ENCODE peak calls at places on chromosomes 6 and 20, in nine cellular contexts. V, X, Q, T, R, E, Y, U and F are unnamed samples.

GRCh38 chr6:27096834-27097511 is 150.5 kb upstream of the PRSS16 start:
- DNase-seq in V (no peak), X (peak), Q (no peak), T (no peak), R (no peak), E (peak), Y (peak), U (no peak), F (peak)

GRCh38 chr20:64240243-64241015 is 15.1 kb upstream of the PCMTD2 start:
- DNase-seq in V (no peak), X (no peak), Q (no peak), T (peak), R (no peak), E (no peak), Y (no peak), U (no peak), F (no peak)

GRCh38 chr20:48352628-48353027 is 475.2 kb downstream of the PREX1 start:
- DNase-seq in V (no peak), X (no peak), Q (no peak), T (no peak), R (no peak), E (no peak), Y (no peak), U (no peak), F (no peak)

GRCh38 chr6:54419885-54420284 is 111.6 kb downstream of the TINAG start:
- DNase-seq in V (no peak), X (peak), Q (no peak), T (no peak), R (no peak), E (no peak), Y (peak), U (no peak), F (no peak)

GRCh38 chr6:53070808-53071207 is 5.6 kb downstream of the FBXO9 start:
- DNase-seq in V (no peak), X (no peak), Q (no peak), T (no peak), R (no peak), E (no peak), Y (no peak), U (no peak), F (no peak)

GRCh38 chr20:12040261-12040660 is 122.6 kb downstream of the BTBD3 start:
- DNase-seq in V (no peak), X (no peak), Q (no peak), T (no peak), R (no peak), E (no peak), Y (no peak), U (no peak), F (no peak)

GRCh38 chr6:5076931-5077330 is 8.2 kb upstream of the PPP1R3G start:
- DNase-seq in V (no peak), X (no peak), Q (no peak), T (no peak), R (no peak), E (no peak), Y (no peak), U (no peak), F (no peak)

GRCh38 chr6:27667016-27667415 is 194.1 kb upstream of the ZNF184 start:
- DNase-seq in V (no peak), X (no peak), Q (no peak), T (no peak), R (no peak), E (no peak), Y (no peak), U (no peak), F (no peak)

GRCh38 chr6:5997420-5998093 is 9.2 kb downstream of the NRN1 start:
- DNase-seq in V (no peak), X (no peak), Q (peak), T (no peak), R (no peak), E (no peak), Y (peak), U (no peak), F (no peak)

GRCh38 chr6:31356216-31356945 is 598 bp downstream of the HLA-B start:
- DNase-seq in V (no peak), X (no peak), Q (no peak), T (no peak), R (peak), E (peak), Y (peak), U (peak), F (peak)

GRCh38 chr6:7171733-7172132 is 64.0 kb downstream of the RREB1 start:
- DNase-seq in V (no peak), X (no peak), Q (no peak), T (no peak), R (no peak), E (no peak), Y (no peak), U (no peak), F (no peak)

GRCh38 chr20:18788021-18788420 is 25.6 kb upstream of the SCP2D1 start:
- DNase-seq in V (no peak), X (no peak), Q (no peak), T (no peak), R (no peak), E (no peak), Y (no peak), U (no peak), F (no peak)

GRCh38 chr20:33124994-33125393 is 43.0 kb upstream of the BPIFA2 start:
- DNase-seq in V (no peak), X (no peak), Q (no peak), T (no peak), R (no peak), E (no peak), Y (no peak), U (peak), F (no peak)

GRCh38 chr6:11434565-11435326 is 102.8 kb upstream of the TMEM170B start:
- DNase-seq in V (no peak), X (peak), Q (no peak), T (no peak), R (no peak), E (peak), Y (peak), U (no peak), F (peak)

GRCh38 chr6:126268087-126268486 is 71.8 kb upstream of the CENPW start:
- DNase-seq in V (no peak), X (no peak), Q (no peak), T (no peak), R (no peak), E (no peak), Y (no peak), U (no peak), F (no peak)

GRCh38 chr6:170269873-170270541 is 20.9 kb downstream of the DLL1 start:
- DNase-seq in V (no peak), X (peak), Q (no peak), T (no peak), R (no peak), E (no peak), Y (peak), U (no peak), F (no peak)

GRCh38 chr6:157249756-157250155 is 73.6 kb downstream of the TMEM242 start:
- DNase-seq in V (no peak), X (no peak), Q (no peak), T (no peak), R (no peak), E (no peak), Y (no peak), U (no peak), F (no peak)

GRCh38 chr6:69937402-69938131 is 71.2 kb downstream of the COL19A1 start:
- DNase-seq in V (no peak), X (no peak), Q (no peak), T (no peak), R (no peak), E (no peak), Y (no peak), U (no peak), F (no peak)

GRCh38 chr6:44668391-44668930 is 281.0 kb downstream of the CDC5L start:
- DNase-seq in V (no peak), X (no peak), Q (no peak), T (peak), R (no peak), E (no peak), Y (no peak), U (no peak), F (no peak)

GRCh38 chr6:150895898-150896632 is 30.6 kb downstream of the MTHFD1L start:
- DNase-seq in V (no peak), X (no peak), Q (no peak), T (no peak), R (no peak), E (no peak), Y (no peak), U (no peak), F (no peak)

GRCh38 chr20:25496968-25497401 is 88.3 kb downstream of the NINL start:
- DNase-seq in V (no peak), X (no peak), Q (no peak), T (no peak), R (no peak), E (no peak), Y (no peak), U (no peak), F (no peak)